ENCODE peak calls at places on chromosomes 11 and 22, in seven cellular contexts. H is lower leg skin, J is adrenal gland, T is heart right ventricle, Q is left kidney, W is H9, I is HEK293T. A is an unnamed sample.
A peak's percentile ranks its signal among the peaks of the same experiment; 100 is the strongest.

GRCh38 chr11:45982656-45983470 is 60.4 kb downstream of the LARGE2 start:
- DNase-seq in I (peak; percentile 65), Q (peak; percentile 85), H (no peak), W (peak; percentile 87), J (peak; percentile 30), T (no peak), A (no peak)

GRCh38 chr11:71117311-71117710 is 135.1 kb downstream of the SHANK2 start:
- DNase-seq in T (no peak), J (no peak), Q (no peak), W (no peak), H (no peak), I (no peak), A (no peak)

GRCh38 chr11:48096588-48097525 is 116.5 kb downstream of the PTPRJ start:
- DNase-seq in I (no peak), H (no peak), J (peak; percentile 10), W (no peak), T (no peak), Q (no peak), A (no peak)

GRCh38 chr11:65861533-65862183 is 1.4 kb downstream of the MUS81 start:
- DNase-seq in I (no peak), T (no peak), W (peak; percentile 23), J (peak; percentile 33), H (no peak), Q (no peak), A (no peak)

GRCh38 chr11:17389957-17390649 is 1.6 kb upstream of the KCNJ11 start:
- DNase-seq in J (no peak), I (no peak), T (no peak), Q (no peak), W (no peak), H (no peak), A (no peak)

GRCh38 chr11:66363187-66363601 is 8.4 kb downstream of the SLC29A2 start:
- DNase-seq in I (peak; percentile 4), W (no peak), H (no peak), J (no peak), Q (no peak), T (peak; percentile 32), A (peak; percentile 92)

GRCh38 chr11:16184588-16184987 is 171.8 kb downstream of the SOX6 start:
- DNase-seq in T (no peak), H (no peak), Q (no peak), J (no peak), I (no peak), W (no peak), A (no peak)

GRCh38 chr11:89491141-89491690 is at the start of gene NOX4:
- DNase-seq in J (peak; percentile 18), W (peak; percentile 76), Q (peak; percentile 95), I (no peak), T (peak; percentile 56), H (no peak), A (peak; percentile 63)

GRCh38 chr22:27318516-27318915 is 483.0 kb downstream of the MN1 start:
- DNase-seq in H (peak; percentile 25), Q (peak; percentile 69), T (no peak), J (no peak), W (peak; percentile 7), I (no peak), A (no peak)

GRCh38 chr22:25388866-25389540 is 169.6 kb downstream of the CRYBB2 start:
- DNase-seq in J (no peak), H (no peak), T (no peak), Q (no peak), I (no peak), W (no peak), A (no peak)

A was measured in upper lobe of right lung.